ENCODE peak calls at places on chromosomes 2 and 18, in six cellular contexts. One of them, this sample, is unnamed.

GRCh38 chr2:191499050-191499449 is 178.9 kb upstream of the NABP1 start:
- DNase-seq in upper lobe of left lung: no peak
- DNase-seq in AG09309: no peak
- DNase-seq in ovary: no peak
- DNase-seq in fibroblast of pulmonary artery: no peak
- DNase-seq in progenitor cell of endocrine pancreas: no peak
- DNase-seq in this sample: no peak

GRCh38 chr18:48838921-48839818 is 111.6 kb downstream of the SMAD7 start:
- DNase-seq in upper lobe of left lung: no peak
- DNase-seq in AG09309: peak
- DNase-seq in ovary: no peak
- DNase-seq in fibroblast of pulmonary artery: peak
- DNase-seq in progenitor cell of endocrine pancreas: no peak
- DNase-seq in this sample: no peak

GRCh38 chr2:45610281-45611019 is 617 bp downstream of the SRBD1 start:
- DNase-seq in upper lobe of left lung: peak
- DNase-seq in AG09309: no peak
- DNase-seq in ovary: peak
- DNase-seq in fibroblast of pulmonary artery: peak
- DNase-seq in progenitor cell of endocrine pancreas: peak
- DNase-seq in this sample: no peak

GRCh38 chr2:219832904-219833303 is 205.5 kb downstream of the SLC4A3 start:
- DNase-seq in upper lobe of left lung: no peak
- DNase-seq in AG09309: no peak
- DNase-seq in ovary: no peak
- DNase-seq in fibroblast of pulmonary artery: no peak
- DNase-seq in progenitor cell of endocrine pancreas: no peak
- DNase-seq in this sample: no peak

GRCh38 chr2:36173760-36174362 is 181.7 kb upstream of the CRIM1 start:
- DNase-seq in upper lobe of left lung: no peak
- DNase-seq in AG09309: no peak
- DNase-seq in ovary: no peak
- DNase-seq in fibroblast of pulmonary artery: no peak
- DNase-seq in progenitor cell of endocrine pancreas: no peak
- DNase-seq in this sample: no peak

GRCh38 chr2:44897406-44897805 is 44.1 kb upstream of the SIX3 start:
- DNase-seq in upper lobe of left lung: no peak
- DNase-seq in AG09309: no peak
- DNase-seq in ovary: no peak
- DNase-seq in fibroblast of pulmonary artery: no peak
- DNase-seq in progenitor cell of endocrine pancreas: no peak
- DNase-seq in this sample: no peak

GRCh38 chr2:27320958-27321543 is 1.8 kb downstream of the MPV17 start:
- DNase-seq in upper lobe of left lung: peak
- DNase-seq in AG09309: peak
- DNase-seq in ovary: peak
- DNase-seq in fibroblast of pulmonary artery: peak
- DNase-seq in progenitor cell of endocrine pancreas: no peak
- DNase-seq in this sample: no peak

GRCh38 chr18:57660961-57661360 is 39.3 kb upstream of the NARS1 start:
- DNase-seq in upper lobe of left lung: no peak
- DNase-seq in AG09309: peak
- DNase-seq in ovary: no peak
- DNase-seq in fibroblast of pulmonary artery: peak
- DNase-seq in progenitor cell of endocrine pancreas: no peak
- DNase-seq in this sample: no peak

GRCh38 chr2:102185347-102185746 is 1.5 kb upstream of the IL1RL2 start:
- DNase-seq in upper lobe of left lung: no peak
- DNase-seq in AG09309: no peak
- DNase-seq in ovary: no peak
- DNase-seq in fibroblast of pulmonary artery: peak
- DNase-seq in progenitor cell of endocrine pancreas: no peak
- DNase-seq in this sample: no peak

GRCh38 chr2:209974566-209974965 is 27.9 kb upstream of the RPE start:
- DNase-seq in upper lobe of left lung: no peak
- DNase-seq in AG09309: no peak
- DNase-seq in ovary: no peak
- DNase-seq in fibroblast of pulmonary artery: no peak
- DNase-seq in progenitor cell of endocrine pancreas: no peak
- DNase-seq in this sample: no peak

GRCh38 chr2:120675460-120676130 is 60.1 kb upstream of the GLI2 start:
- DNase-seq in upper lobe of left lung: peak
- DNase-seq in AG09309: no peak
- DNase-seq in ovary: peak
- DNase-seq in fibroblast of pulmonary artery: peak
- DNase-seq in progenitor cell of endocrine pancreas: peak
- DNase-seq in this sample: no peak

GRCh38 chr2:39099820-39100728 is 20.8 kb downstream of the SOS1 start:
- DNase-seq in upper lobe of left lung: no peak
- DNase-seq in AG09309: no peak
- DNase-seq in ovary: no peak
- DNase-seq in fibroblast of pulmonary artery: peak
- DNase-seq in progenitor cell of endocrine pancreas: no peak
- DNase-seq in this sample: no peak

GRCh38 chr2:168180483-168180882 is 66.9 kb downstream of the STK39 start:
- DNase-seq in upper lobe of left lung: no peak
- DNase-seq in AG09309: no peak
- DNase-seq in ovary: no peak
- DNase-seq in fibroblast of pulmonary artery: no peak
- DNase-seq in progenitor cell of endocrine pancreas: no peak
- DNase-seq in this sample: no peak

GRCh38 chr18:61400016-61400630 is 66.9 kb downstream of the CDH20 start:
- DNase-seq in upper lobe of left lung: no peak
- DNase-seq in AG09309: no peak
- DNase-seq in ovary: no peak
- DNase-seq in fibroblast of pulmonary artery: peak
- DNase-seq in progenitor cell of endocrine pancreas: no peak
- DNase-seq in this sample: no peak

GRCh38 chr2:18238231-18238630 is 322.2 kb downstream of the RDH14 start:
- DNase-seq in upper lobe of left lung: no peak
- DNase-seq in AG09309: no peak
- DNase-seq in ovary: no peak
- DNase-seq in fibroblast of pulmonary artery: peak
- DNase-seq in progenitor cell of endocrine pancreas: no peak
- DNase-seq in this sample: no peak

GRCh38 chr2:64211471-64211870 is 67.3 kb upstream of the PELI1 start:
- DNase-seq in upper lobe of left lung: no peak
- DNase-seq in AG09309: no peak
- DNase-seq in ovary: no peak
- DNase-seq in fibroblast of pulmonary artery: no peak
- DNase-seq in progenitor cell of endocrine pancreas: no peak
- DNase-seq in this sample: no peak

GRCh38 chr2:183038341-183039300 is at the start of gene NCKAP1:
- DNase-seq in upper lobe of left lung: peak
- DNase-seq in AG09309: no peak
- DNase-seq in ovary: peak
- DNase-seq in fibroblast of pulmonary artery: peak
- DNase-seq in progenitor cell of endocrine pancreas: peak
- DNase-seq in this sample: peak

GRCh38 chr2:19623488-19623887 is 265.1 kb upstream of the OSR1 start:
- DNase-seq in upper lobe of left lung: no peak
- DNase-seq in AG09309: peak
- DNase-seq in ovary: no peak
- DNase-seq in fibroblast of pulmonary artery: peak
- DNase-seq in progenitor cell of endocrine pancreas: no peak
- DNase-seq in this sample: no peak

GRCh38 chr18:5155180-5155906 is 41.7 kb downstream of the AKAIN1 start:
- DNase-seq in upper lobe of left lung: no peak
- DNase-seq in AG09309: no peak
- DNase-seq in ovary: no peak
- DNase-seq in fibroblast of pulmonary artery: no peak
- DNase-seq in progenitor cell of endocrine pancreas: no peak
- DNase-seq in this sample: no peak

GRCh38 chr2:232438951-232439757 is 16.8 kb upstream of the ALPI start:
- DNase-seq in upper lobe of left lung: peak
- DNase-seq in AG09309: no peak
- DNase-seq in ovary: no peak
- DNase-seq in fibroblast of pulmonary artery: no peak
- DNase-seq in progenitor cell of endocrine pancreas: no peak
- DNase-seq in this sample: no peak

GRCh38 chr18:21110667-21111350 is 804 bp downstream of the ROCK1 start:
- DNase-seq in upper lobe of left lung: peak
- DNase-seq in AG09309: no peak
- DNase-seq in ovary: no peak
- DNase-seq in fibroblast of pulmonary artery: peak
- DNase-seq in progenitor cell of endocrine pancreas: peak
- DNase-seq in this sample: peak

GRCh38 chr18:79680100-79680879 is 687 bp downstream of the CTDP1 start:
- DNase-seq in upper lobe of left lung: peak
- DNase-seq in AG09309: no peak
- DNase-seq in ovary: no peak
- DNase-seq in fibroblast of pulmonary artery: peak
- DNase-seq in progenitor cell of endocrine pancreas: peak
- DNase-seq in this sample: no peak

GRCh38 chr2:195863564-195863963 is 205.1 kb downstream of the DNAH7 start:
- DNase-seq in upper lobe of left lung: no peak
- DNase-seq in AG09309: no peak
- DNase-seq in ovary: no peak
- DNase-seq in fibroblast of pulmonary artery: no peak
- DNase-seq in progenitor cell of endocrine pancreas: no peak
- DNase-seq in this sample: no peak

GRCh38 chr2:200405599-200406298 is 99.3 kb downstream of the SPATS2L start:
- DNase-seq in upper lobe of left lung: no peak
- DNase-seq in AG09309: peak
- DNase-seq in ovary: no peak
- DNase-seq in fibroblast of pulmonary artery: peak
- DNase-seq in progenitor cell of endocrine pancreas: no peak
- DNase-seq in this sample: no peak

GRCh38 chr2:187453078-187453641 is 5.1 kb upstream of the CALCRL start:
- DNase-seq in upper lobe of left lung: no peak
- DNase-seq in AG09309: no peak
- DNase-seq in ovary: no peak
- DNase-seq in fibroblast of pulmonary artery: peak
- DNase-seq in progenitor cell of endocrine pancreas: no peak
- DNase-seq in this sample: no peak
- TF ChIP-seq CTCF in upper lobe of left lung: peak
- TF ChIP-seq CTCF in AG09309: peak
- TF ChIP-seq CTCF in ovary: peak
- TF ChIP-seq CTCF in fibroblast of pulmonary artery: peak
- TF ChIP-seq CTCF in progenitor cell of endocrine pancreas: peak
- TF ChIP-seq CTCF in this sample: peak

DNA sequence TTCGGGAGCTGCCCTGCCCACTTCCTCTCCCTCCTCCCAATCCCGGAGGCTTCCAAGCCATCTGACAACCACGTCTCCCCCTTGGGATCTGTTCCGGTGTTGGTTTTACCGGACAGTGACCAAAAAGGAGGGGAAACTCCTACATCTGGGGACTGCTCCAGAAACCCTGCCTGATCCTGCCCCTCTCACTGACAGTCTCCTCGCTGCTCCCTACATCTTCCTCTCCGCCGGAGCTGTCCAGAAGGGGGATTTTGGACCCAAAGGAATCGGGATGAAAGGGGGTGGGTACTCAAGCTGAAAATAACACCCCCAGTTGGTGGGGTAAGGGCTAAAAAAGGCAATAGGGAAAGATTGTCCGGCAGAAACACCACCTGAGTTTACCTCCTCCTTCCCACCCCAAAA is 1.5 kb downstream of the INO80D start:
- DNase-seq in upper lobe of left lung: peak
- DNase-seq in AG09309: peak
- DNase-seq in ovary: peak
- DNase-seq in fibroblast of pulmonary artery: peak
- DNase-seq in progenitor cell of endocrine pancreas: no peak
- DNase-seq in this sample: no peak
- TF ChIP-seq CTCF in upper lobe of left lung: no peak
- TF ChIP-seq CTCF in AG09309: no peak
- TF ChIP-seq CTCF in ovary: no peak
- TF ChIP-seq CTCF in fibroblast of pulmonary artery: no peak
- TF ChIP-seq CTCF in progenitor cell of endocrine pancreas: no peak
- TF ChIP-seq CTCF in this sample: no peak

DNA sequence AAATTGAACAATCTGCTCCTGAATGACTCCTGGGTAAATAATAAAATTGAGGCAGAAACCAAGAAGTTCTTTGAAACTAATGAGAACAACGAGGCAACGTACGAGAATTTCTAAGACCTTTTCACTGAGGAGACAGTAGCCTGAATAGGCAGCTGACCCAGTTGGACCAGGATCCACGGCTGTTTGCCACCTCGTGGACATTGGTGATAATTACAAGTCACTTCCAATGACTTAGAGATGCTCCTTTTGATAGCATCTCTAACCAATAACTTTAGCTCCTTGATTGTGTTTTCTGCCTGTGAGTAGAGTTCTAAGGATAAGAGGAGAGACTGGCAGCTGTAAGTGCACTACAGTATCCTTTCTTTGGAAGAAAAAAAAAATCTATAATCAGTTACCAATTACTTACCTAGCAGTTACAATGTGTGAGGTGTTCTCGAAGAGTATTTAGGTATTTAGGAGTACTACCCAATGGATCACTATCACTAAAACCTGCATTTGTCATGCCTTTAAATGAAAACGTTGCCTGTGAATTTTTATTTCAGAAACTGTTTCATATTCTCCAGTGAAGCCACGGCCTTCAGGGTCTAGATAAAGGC is 31.3 kb upstream of the CNTNAP5 start:
- DNase-seq in upper lobe of left lung: peak
- DNase-seq in AG09309: no peak
- DNase-seq in ovary: no peak
- DNase-seq in fibroblast of pulmonary artery: peak
- DNase-seq in progenitor cell of endocrine pancreas: peak
- DNase-seq in this sample: no peak
- TF ChIP-seq CTCF in upper lobe of left lung: peak
- TF ChIP-seq CTCF in AG09309: peak
- TF ChIP-seq CTCF in ovary: no peak
- TF ChIP-seq CTCF in fibroblast of pulmonary artery: peak
- TF ChIP-seq CTCF in progenitor cell of endocrine pancreas: peak
- TF ChIP-seq CTCF in this sample: peak

DNA sequence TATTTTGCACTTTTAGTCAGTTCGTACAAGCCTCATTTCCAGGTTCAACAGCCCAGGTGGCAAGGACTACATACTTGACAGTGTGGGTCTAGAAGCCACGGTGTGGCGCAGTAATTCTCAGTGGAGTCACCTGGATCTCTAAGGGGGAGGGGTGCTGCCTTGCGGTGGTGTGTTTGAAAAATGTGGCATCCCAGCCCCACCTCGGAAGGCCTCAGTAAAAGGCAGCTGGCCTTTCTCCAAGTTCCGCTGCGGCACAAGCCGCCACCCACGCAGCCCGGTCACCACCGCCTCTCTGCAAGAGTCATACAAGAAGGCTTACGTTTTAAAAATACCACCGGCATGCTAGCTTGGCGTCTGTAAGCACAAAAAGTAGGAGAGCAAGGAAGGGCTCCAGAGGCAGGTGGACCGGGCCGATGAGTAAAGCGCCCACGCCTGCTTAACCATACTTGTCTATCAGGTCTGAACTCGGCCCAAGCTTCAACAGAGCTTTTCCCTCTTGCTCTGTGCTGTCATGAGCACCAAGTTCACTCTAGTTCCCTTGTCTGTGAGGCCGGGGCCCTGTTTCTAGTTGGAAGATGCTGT is 49.5 kb downstream of the SPRED2 start:
- DNase-seq in upper lobe of left lung: peak
- DNase-seq in AG09309: peak
- DNase-seq in ovary: peak
- DNase-seq in fibroblast of pulmonary artery: peak
- DNase-seq in progenitor cell of endocrine pancreas: no peak
- DNase-seq in this sample: peak
- TF ChIP-seq CTCF in upper lobe of left lung: no peak
- TF ChIP-seq CTCF in AG09309: no peak
- TF ChIP-seq CTCF in ovary: no peak
- TF ChIP-seq CTCF in fibroblast of pulmonary artery: no peak
- TF ChIP-seq CTCF in progenitor cell of endocrine pancreas: no peak
- TF ChIP-seq CTCF in this sample: no peak

This sample was measured in type B pancreatic cell.